ENCODE peak calls at places on chromosomes 7 and 10, in eight cellular contexts. Y is NCI-H1694 treated with DMSO at 0.1 percent for 48 hours, Z is WTC11, F is non-pigmented ciliary epithelial cell, E is nucleus accumbens, I is tibial artery, L is NCI-H1436, H is NCI-H460. N is an unnamed sample.
A peak's percentile ranks its signal among the peaks of the same experiment; 100 is the strongest.

GRCh38 chr10:34666008-34666700 is 148.9 kb downstream of the PARD3 start:
- DNase-seq in Y (no peak), Z (no peak), F (peak; percentile 86), E (no peak), I (peak; percentile 46), L (peak; percentile 32), H (peak; percentile 76), N (peak; percentile 68)

GRCh38 chr10:131569851-131570715 is 258.6 kb upstream of the TCERG1L start:
- DNase-seq in Y (no peak), Z (peak; percentile 60), F (no peak), E (no peak), I (no peak), L (no peak), H (no peak), N (no peak)

GRCh38 chr10:4688620-4689019 is 137.4 kb upstream of the AKR1E2 start:
- DNase-seq in Y (no peak), Z (no peak), F (no peak), E (no peak), I (no peak), L (no peak), H (no peak), N (no peak)

GRCh38 chr7:39951156-39951942 is 1.3 kb downstream of the CDK13 start:
- DNase-seq in Y (peak; percentile 29), Z (peak; percentile 78), F (no peak), E (peak; percentile 47), I (peak; percentile 34), L (peak; percentile 60), H (peak; percentile 52), N (peak; percentile 81)

GRCh38 chr7:27245124-27245797 is 2.7 kb downstream of the EVX1 start:
- DNase-seq in Y (no peak), Z (no peak), F (no peak), E (no peak), I (no peak), L (no peak), H (no peak), N (no peak)

GRCh38 chr10:90751107-90751997 is 106.5 kb downstream of the HTR7 start:
- DNase-seq in Y (peak; percentile 16), Z (peak; percentile 76), F (no peak), E (no peak), I (peak; percentile 38), L (peak; percentile 4), H (peak; percentile 54), N (peak; percentile 54)

GRCh38 chr10:74394416-74394969 is 243.5 kb downstream of the ADK start:
- DNase-seq in Y (no peak), Z (no peak), F (no peak), E (no peak), I (no peak), L (no peak), H (no peak), N (no peak)

GRCh38 chr10:58513189-58514101 is 773 bp downstream of the BICC1 start:
- DNase-seq in Y (peak; percentile 3), Z (peak; percentile 41), F (no peak), E (peak; percentile 29), I (peak; percentile 77), L (no peak), H (no peak), N (no peak)

GRCh38 chr7:33901199-33901598 is 4.1 kb upstream of the BMPER start:
- DNase-seq in Y (no peak), Z (no peak), F (no peak), E (no peak), I (no peak), L (no peak), H (no peak), N (no peak)

GRCh38 chr10:4704034-4704545 is 121.9 kb upstream of the AKR1E2 start:
- DNase-seq in Y (no peak), Z (no peak), F (peak; percentile 96), E (no peak), I (no peak), L (no peak), H (no peak), N (peak; percentile 92)

GRCh38 chr7:22672892-22673637 is 53.9 kb upstream of the IL6 start:
- DNase-seq in Y (no peak), Z (no peak), F (no peak), E (no peak), I (no peak), L (no peak), H (peak; percentile 63), N (no peak)

GRCh38 chr10:6958723-6959122 is 378.6 kb upstream of the PRKCQ start:
- DNase-seq in Y (no peak), Z (no peak), F (no peak), E (no peak), I (no peak), L (no peak), H (no peak), N (no peak)

GRCh38 chr10:129971381-129972144 is 7.5 kb upstream of the EBF3 start:
- DNase-seq in Y (peak; percentile 23), Z (peak; percentile 69), F (no peak), E (no peak), I (peak; percentile 55), L (peak; percentile 85), H (peak; percentile 48), N (peak; percentile 72)

GRCh38 chr10:90787906-90788491 is 69.8 kb downstream of the HTR7 start:
- DNase-seq in Y (peak; percentile 4), Z (peak; percentile 50), F (peak; percentile 11), E (no peak), I (no peak), L (peak; percentile 22), H (peak; percentile 39), N (peak; percentile 67)

GRCh38 chr10:44959243-44960097 is at the start of gene RASSF4:
- DNase-seq in Y (peak; percentile 27), Z (peak; percentile 94), F (no peak), E (peak; percentile 89), I (peak; percentile 89), L (peak; percentile 87), H (peak; percentile 81), N (peak; percentile 85)

GRCh38 chr10:79376751-79377556 is 29.7 kb downstream of the PPIF start:
- DNase-seq in Y (no peak), Z (no peak), F (no peak), E (no peak), I (no peak), L (no peak), H (no peak), N (no peak)

GRCh38 chr7:116522247-116522646 is 2.6 kb upstream of the CAV1 start:
- DNase-seq in Y (no peak), Z (no peak), F (peak; percentile 88), E (no peak), I (no peak), L (no peak), H (no peak), N (peak; percentile 97)

GRCh38 chr7:11130012-11130411 is 156.3 kb downstream of the PHF14 start:
- DNase-seq in Y (no peak), Z (no peak), F (peak; percentile 45), E (no peak), I (no peak), L (no peak), H (peak; percentile 59), N (peak; percentile 21)

GRCh38 chr7:116786791-116787443 is 75.5 kb upstream of the CAPZA2 start:
- DNase-seq in Y (no peak), Z (no peak), F (no peak), E (no peak), I (no peak), L (no peak), H (peak; percentile 21), N (peak; percentile 45)

GRCh38 chr10:93437000-93437945 is 44.9 kb downstream of the MYOF start:
- DNase-seq in Y (no peak), Z (peak; percentile 43), F (peak; percentile 98), E (peak; percentile 18), I (peak; percentile 90), L (no peak), H (peak; percentile 94), N (peak; percentile 98)

GRCh38 chr7:103918928-103919868 is 70.3 kb downstream of the RELN start:
- DNase-seq in Y (no peak), Z (no peak), F (no peak), E (no peak), I (no peak), L (no peak), H (no peak), N (no peak)

GRCh38 chr10:17426263-17426600 is 28.2 kb downstream of the ST8SIA6 start:
- DNase-seq in Y (no peak), Z (no peak), F (no peak), E (no peak), I (no peak), L (no peak), H (no peak), N (no peak)